ENCODE peak calls at places on chromosomes 11 and 22, in ten cellular contexts. I is Panc1; D is left ventricle myocardium inferior; O is H9; Z is BJ; T is CD4-positive, alpha-beta T cell; V is foreskin keratinocyte; J is fibroblast of lung; L is AG04450; N is psoas muscle. R is an unnamed sample. For H3K27me3, the result is how much of the 10 kb centered on the place peaks cover.

GRCh38 chr11:65549088-65549487 is 9.1 kb downstream of the LTBP3 start:
- DNase-seq in V (no peak), D (no peak), T (no peak), N (no peak), Z (no peak), O (no peak), L (no peak), I (no peak), J (no peak), R (no peak)

GRCh38 chr22:50363411-50364194 is 20.5 kb downstream of the PPP6R2 start:
- DNase-seq in V (no peak), J (no peak), L (no peak), N (no peak), Z (no peak), O (no peak), I (no peak), D (no peak), T (no peak), R (no peak)

GRCh38 chr11:119710417-119710816 is 18.6 kb downstream of the NECTIN1 start:
- DNase-seq in V (no peak), O (no peak), T (no peak), J (no peak), Z (no peak), I (no peak), D (no peak), L (no peak), N (no peak), R (no peak)

GRCh38 chr22:45006873-45007246 is 2.9 kb downstream of the PHF21B start:
- DNase-seq in Z (no peak), J (no peak), T (no peak), V (no peak), O (no peak), L (no peak), N (peak), D (peak), I (no peak), R (no peak)

GRCh38 chr11:75869661-75870455 is 54.8 kb downstream of the UVRAG start:
- DNase-seq in N (no peak), J (no peak), O (no peak), I (no peak), T (no peak), V (no peak), L (no peak), Z (no peak), D (no peak), R (no peak)

GRCh38 chr22:29456211-29456671 is 17.9 kb downstream of the RFPL1 start:
- DNase-seq in T (no peak), Z (no peak), D (no peak), J (no peak), N (no peak), L (no peak), O (no peak), V (no peak), I (no peak), R (no peak)

GRCh38 chr11:79054636-79055035 is 386.2 kb downstream of the TENM4 start:
- DNase-seq in V (no peak), D (no peak), O (no peak), L (peak), I (no peak), N (no peak), T (no peak), Z (no peak), J (peak), R (no peak)

GRCh38 chr11:129391864-129392263 is 16.2 kb downstream of the BARX2 start:
- DNase-seq in Z (no peak), O (no peak), D (no peak), T (no peak), V (no peak), J (no peak), L (no peak), N (no peak), I (no peak), R (no peak)

GRCh38 chr11:25755918-25756584 is 575.9 kb upstream of the ANO3 start:
- DNase-seq in L (no peak), O (no peak), J (no peak), T (no peak), D (no peak), V (no peak), I (no peak), Z (no peak), N (no peak), R (no peak)

GRCh38 chr11:134527382-134528243 is 115.6 kb upstream of the B3GAT1 start:
- DNase-seq in V (no peak), O (peak), N (no peak), J (no peak), D (no peak), I (no peak), L (no peak), Z (no peak), T (no peak), R (peak)

GRCh38 chr11:113974741-113975470 is at the start of gene HTR3A:
- DNase-seq in V (no peak), J (peak), D (peak), O (peak), I (no peak), Z (no peak), L (no peak), N (peak), T (no peak), R (peak)

GRCh38 chr22:42432020-42432596 is at the start of gene NFAM1:
- DNase-seq in T (no peak), D (peak), V (no peak), L (no peak), I (no peak), Z (no peak), J (no peak), N (peak), O (no peak), R (peak)
- H3K27me3 ChIP-seq in T (under half), D (half or more), V (half or more), L (half or more), I (under half), Z (under half), J (under half), N (under half), O (under half), R (under half)

GRCh38 chr22:22230438-22230837 is 14.1 kb upstream of the VPREB1 start:
- DNase-seq in L (no peak), Z (no peak), D (no peak), N (no peak), T (no peak), V (no peak), O (no peak), J (no peak), I (no peak), R (peak)
- H3K27me3 ChIP-seq in L (under half), Z (under half), D (half or more), N (under half), T (under half), V (under half), O (half or more), J (under half), I (under half), R (under half)

DNA sequence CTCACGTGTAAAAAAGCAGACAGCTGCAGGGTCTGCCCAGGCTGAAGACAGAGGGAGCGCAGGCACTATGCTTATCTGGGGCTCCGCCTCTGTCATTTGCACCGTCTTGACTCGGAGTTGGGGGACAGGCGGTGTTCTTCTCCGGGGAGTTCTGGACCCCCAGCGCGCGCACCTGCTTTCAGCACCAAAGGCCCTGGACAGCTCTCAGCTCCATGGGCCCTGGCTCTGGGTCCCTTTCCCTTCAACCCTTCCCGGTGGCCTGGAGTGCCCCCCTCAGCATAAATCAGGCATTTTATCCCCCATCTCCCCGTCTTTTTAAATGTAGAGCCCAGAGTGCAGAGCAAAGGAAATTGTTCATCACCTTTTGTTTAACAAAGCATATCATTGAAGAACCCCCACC is 1.5 kb downstream of the SEZ6L start:
- DNase-seq in N (peak), T (no peak), Z (no peak), J (no peak), I (no peak), V (no peak), L (no peak), O (peak), D (peak), R (no peak)
- H3K27me3 ChIP-seq in N (under half), T (half or more), Z (under half), J (under half), I (under half), V (half or more), L (under half), O (under half), D (half or more), R (under half)

GRCh38 chr11:13962198-13962561 is 343 bp upstream of the SPON1 start:
- DNase-seq in N (no peak), O (no peak), Z (no peak), L (no peak), J (no peak), I (no peak), T (no peak), V (no peak), D (no peak), R (no peak)

GRCh38 chr11:13958596-13958995 is 3.9 kb upstream of the SPON1 start:
- DNase-seq in L (no peak), T (no peak), J (no peak), Z (no peak), I (no peak), O (no peak), N (no peak), V (no peak), D (no peak), R (no peak)

GRCh38 chr11:13955971-13956421 is 6.5 kb upstream of the SPON1 start:
- DNase-seq in V (no peak), N (no peak), D (peak), L (peak), O (peak), J (peak), T (peak), I (no peak), Z (no peak), R (no peak)

GRCh38 chr11:13956988-13957387 is 5.5 kb upstream of the SPON1 start:
- DNase-seq in V (no peak), O (no peak), L (no peak), J (no peak), Z (no peak), T (no peak), N (no peak), D (no peak), I (no peak), R (no peak)

GRCh38 chr11:13959001-13959400 is 3.5 kb upstream of the SPON1 start:
- DNase-seq in D (no peak), T (no peak), J (no peak), I (no peak), Z (no peak), O (no peak), N (no peak), V (no peak), L (no peak), R (no peak)
- H3K27me3 ChIP-seq in D (half or more), T (under half), J (half or more), I (half or more), Z (under half), O (under half), N (under half), V (half or more), L (half or more), R (under half)

GRCh38 chr11:11770921-11771484 is 70.8 kb upstream of the USP47 start:
- DNase-seq in O (no peak), J (no peak), T (no peak), I (no peak), V (peak), N (no peak), L (no peak), D (no peak), Z (no peak), R (no peak)
- H3K27me3 ChIP-seq in O (under half), J (under half), T (under half), I (under half), V (half or more), N (under half), L (under half), D (under half), Z (under half), R (under half)

GRCh38 chr11:36376315-36376887 is 80.3 kb downstream of the PRR5L start:
- DNase-seq in I (no peak), V (peak), O (peak), J (no peak), D (peak), T (no peak), Z (no peak), L (no peak), N (peak), R (no peak)
- H3K27me3 ChIP-seq in I (under half), V (under half), O (under half), J (under half), D (half or more), T (under half), Z (under half), L (under half), N (under half), R (under half)

GRCh38 chr11:2530855-2531200 is 86.0 kb downstream of the KCNQ1 start:
- DNase-seq in L (no peak), D (peak), N (peak), Z (no peak), I (no peak), O (no peak), V (no peak), T (no peak), J (no peak), R (no peak)

GRCh38 chr11:2531277-2531986 is 86.6 kb downstream of the KCNQ1 start:
- DNase-seq in N (peak), V (peak), I (peak), D (peak), Z (no peak), T (peak), O (peak), J (peak), L (peak), R (peak)

GRCh38 chr11:2533642-2534115 is 88.9 kb downstream of the KCNQ1 start:
- DNase-seq in T (no peak), Z (peak), N (peak), V (peak), L (peak), O (peak), I (peak), D (peak), J (peak), R (peak)

GRCh38 chr11:2532704-2533641 is 88.2 kb downstream of the KCNQ1 start:
- DNase-seq in Z (peak), N (peak), I (peak), O (peak), L (peak), V (peak), T (peak), D (peak), J (peak), R (peak)

GRCh38 chr11:2531987-2532703 is 87.3 kb downstream of the KCNQ1 start:
- DNase-seq in V (no peak), J (no peak), O (no peak), N (no peak), Z (no peak), I (no peak), L (no peak), T (no peak), D (peak), R (no peak)
- H3K27me3 ChIP-seq in V (under half), J (under half), O (under half), N (under half), Z (under half), I (under half), L (under half), T (under half), D (under half), R (under half)

R was measured in upper lobe of left lung.